ENCODE peak calls at places on chromosomes 6 and 20, in nine cellular contexts. I is H7, W is prostate gland, G is T-helper 1 cell, U is right cardiac atrium, V is cardiac muscle cell, N is NCI-H2081, D is GM12891, X is cardiac septum. E is an unnamed sample.

GRCh38 chr20:40942775-40943174 is 85.8 kb upstream of the TOP1 start:
- DNase-seq in N (no peak), V (no peak), X (no peak), U (no peak), I (no peak), G (no peak), D (no peak), W (no peak), E (no peak)

GRCh38 chr20:38032585-38033329 is 499 bp downstream of the TTI1 start:
- DNase-seq in W (no peak), N (peak), X (no peak), U (peak), D (no peak), V (no peak), I (no peak), G (no peak), E (no peak)

GRCh38 chr6:168029459-168030217 is 32.2 kb downstream of the KIF25 start:
- DNase-seq in X (peak), W (no peak), V (no peak), U (peak), G (no peak), I (no peak), N (no peak), D (no peak), E (no peak)

GRCh38 chr20:58651823-58652605 is 931 bp downstream of the STX16 start:
- DNase-seq in U (peak), I (peak), X (peak), N (peak), W (peak), D (peak), V (peak), G (peak), E (peak)

GRCh38 chr6:54697423-54697822 is 149.1 kb upstream of the FAM83B start:
- DNase-seq in W (no peak), V (peak), N (peak), U (no peak), D (no peak), X (no peak), I (no peak), G (no peak), E (no peak)

GRCh38 chr6:156425374-156425773 is 351.8 kb upstream of the ARID1B start:
- DNase-seq in V (peak), I (no peak), G (no peak), X (no peak), N (no peak), D (no peak), U (no peak), W (no peak), E (no peak)

GRCh38 chr6:20366082-20366834 is 35.4 kb upstream of the E2F3 start:
- DNase-seq in N (no peak), I (no peak), W (no peak), V (no peak), U (no peak), X (no peak), G (peak), D (no peak), E (peak)

GRCh38 chr6:40394381-40394780 is 192.8 kb downstream of the LRFN2 start:
- DNase-seq in D (no peak), V (no peak), I (no peak), G (no peak), W (no peak), U (no peak), X (peak), N (no peak), E (no peak)

GRCh38 chr6:113364781-113365545 is 492.2 kb upstream of the MARCKS start:
- DNase-seq in W (no peak), X (no peak), G (no peak), N (no peak), V (no peak), I (no peak), U (no peak), D (no peak), E (no peak)

GRCh38 chr6:13560651-13561044 is 13.8 kb upstream of the SIRT5 start:
- DNase-seq in I (peak), N (no peak), W (no peak), V (no peak), X (no peak), U (no peak), D (no peak), G (no peak), E (no peak)

GRCh38 chr20:31721408-31722332 is 998 bp downstream of the BCL2L1 start:
- DNase-seq in D (no peak), U (peak), N (no peak), I (peak), G (no peak), V (no peak), X (no peak), W (no peak), E (no peak)

GRCh38 chr20:61299088-61299487 is 47.0 kb downstream of the CDH4 start:
- DNase-seq in V (no peak), I (peak), G (no peak), X (no peak), W (no peak), D (no peak), N (no peak), U (no peak), E (no peak)

GRCh38 chr6:17536586-17536985 is 63.5 kb upstream of the FAM8A1 start:
- DNase-seq in N (no peak), V (no peak), X (no peak), I (no peak), U (no peak), W (no peak), G (no peak), D (no peak), E (no peak)

GRCh38 chr6:128600397-128600951 is 80.1 kb upstream of the PTPRK start:
- DNase-seq in D (peak), G (no peak), W (no peak), U (no peak), V (peak), X (no peak), I (no peak), N (peak), E (no peak)

GRCh38 chr6:170256641-170257040 is 34.2 kb downstream of the DLL1 start:
- DNase-seq in N (no peak), U (no peak), W (no peak), X (no peak), D (no peak), G (no peak), I (no peak), V (no peak), E (no peak)

GRCh38 chr20:37954626-37955025 is 51.7 kb downstream of the VSTM2L start:
- DNase-seq in U (no peak), W (no peak), G (no peak), N (no peak), X (no peak), I (no peak), D (no peak), V (no peak), E (no peak)

GRCh38 chr6:168138436-168138835 is 59.4 kb upstream of the FRMD1 start:
- DNase-seq in X (no peak), V (no peak), D (no peak), I (peak), G (no peak), W (no peak), U (no peak), N (no peak), E (no peak)

GRCh38 chr6:156508923-156509322 is 268.3 kb upstream of the ARID1B start:
- DNase-seq in W (no peak), G (no peak), U (no peak), D (no peak), V (no peak), I (no peak), N (no peak), X (no peak), E (no peak)

GRCh38 chr6:42365021-42365420 is 86.7 kb downstream of the TRERF1 start:
- DNase-seq in N (no peak), U (peak), V (no peak), G (no peak), X (no peak), D (no peak), W (no peak), I (no peak), E (no peak)

GRCh38 chr6:160128879-160129516 is 7.4 kb downstream of the SLC22A1 start:
- DNase-seq in G (no peak), U (no peak), V (no peak), N (no peak), X (peak), I (no peak), D (no peak), W (no peak), E (no peak)

GRCh38 chr6:72524011-72524645 is 97.7 kb upstream of the KCNQ5 start:
- DNase-seq in U (no peak), X (no peak), N (peak), G (no peak), D (no peak), W (no peak), V (no peak), I (no peak), E (no peak)

GRCh38 chr6:3396503-3397180 is 60.2 kb downstream of the SLC22A23 start:
- DNase-seq in N (no peak), I (no peak), U (no peak), X (no peak), D (no peak), G (no peak), W (peak), V (no peak), E (no peak)

GRCh38 chr6:152471459-152472070 is 165.6 kb downstream of the SYNE1 start:
- DNase-seq in G (no peak), U (no peak), V (no peak), N (no peak), I (no peak), W (no peak), X (no peak), D (no peak), E (no peak)

GRCh38 chr6:143232849-143233248 is 172.2 kb downstream of the AIG1 start:
- DNase-seq in V (peak), N (peak), G (peak), W (peak), I (peak), X (no peak), U (no peak), D (peak), E (no peak)

GRCh38 chr6:57207872-57208271 is 14.2 kb downstream of the RAB23 start:
- DNase-seq in I (no peak), N (no peak), V (peak), X (no peak), U (no peak), W (no peak), D (no peak), G (no peak), E (no peak)

GRCh38 chr6:82237013-82237412 is 10.5 kb downstream of the IBTK start:
- DNase-seq in W (no peak), N (no peak), D (no peak), X (no peak), G (no peak), V (peak), I (no peak), U (no peak), E (no peak)

GRCh38 chr6:41163419-41163717 is 452 bp upstream of the TREM2 start:
- DNase-seq in V (no peak), G (no peak), D (no peak), W (no peak), N (no peak), I (no peak), U (no peak), X (no peak), E (no peak)

GRCh38 chr20:33559994-33560393 is 70.1 kb downstream of the CBFA2T2 start:
- DNase-seq in G (no peak), I (no peak), N (no peak), U (no peak), V (no peak), D (no peak), W (no peak), X (no peak), E (no peak)

GRCh38 chr20:8424010-8424409 is 291.9 kb downstream of the PLCB1 start:
- DNase-seq in G (no peak), W (no peak), N (no peak), V (peak), D (no peak), I (no peak), X (no peak), U (no peak), E (no peak)

GRCh38 chr6:88712243-88712936 is 251.0 kb downstream of the RNGTT start:
- DNase-seq in U (no peak), N (no peak), G (no peak), X (no peak), W (no peak), D (no peak), V (no peak), I (no peak), E (no peak)

GRCh38 chr6:132202569-132202968 is 198.7 kb downstream of the MOXD1 start:
- DNase-seq in D (no peak), X (no peak), G (no peak), U (no peak), V (peak), I (no peak), W (no peak), N (no peak), E (no peak)